ENCODE peak calls at places on chromosomes 1 and 21, in eight cellular contexts. E is activated CD4-positive, alpha-beta T cell treated with anti-CD3 and anti-CD28 coated beads for 36 hours; C is AG20443; W is caudate nucleus; O is stimulated activated CD8-positive, alpha-beta memory T cell treated with anti-CD3 and anti-CD28 coated beads, Interleukin-4, amount 100 ng/mL, for 24 hours; I is upper lobe of right lung; N is naive thymus-derived CD8-positive, alpha-beta T cell; J is body of pancreas. Q is an unnamed sample.

GRCh38 chr1:234943801-234944402 is 184.7 kb downstream of the TOMM20 start:
- DNase-seq in E (peak), C (no peak), W (no peak), O (no peak), I (no peak), N (no peak), J (no peak), Q (no peak)

GRCh38 chr1:20411196-20411980 is 74.6 kb downstream of the CAMK2N1 start:
- DNase-seq in E (peak), C (peak), W (no peak), O (no peak), I (no peak), N (no peak), J (peak), Q (peak)

GRCh38 chr1:219576931-219577330 is 36.0 kb downstream of the ZC3H11B start:
- DNase-seq in E (no peak), C (no peak), W (no peak), O (no peak), I (no peak), N (no peak), J (no peak), Q (no peak)

GRCh38 chr1:54253480-54253879 is 53.5 kb downstream of the MRPL37 start:
- DNase-seq in E (no peak), C (peak), W (no peak), O (no peak), I (no peak), N (no peak), J (no peak), Q (peak)

GRCh38 chr1:172344444-172344843 is 76.0 kb upstream of the C1orf105 start:
- DNase-seq in E (no peak), C (no peak), W (no peak), O (no peak), I (no peak), N (no peak), J (no peak), Q (no peak)

GRCh38 chr1:162944974-162945639 is 84.1 kb upstream of the CCDC190 start:
- DNase-seq in E (no peak), C (no peak), W (no peak), O (no peak), I (no peak), N (no peak), J (no peak), Q (no peak)

GRCh38 chr1:114610546-114611245 is 29.3 kb upstream of the BCAS2 start:
- DNase-seq in E (no peak), C (no peak), W (no peak), O (no peak), I (no peak), N (no peak), J (no peak), Q (no peak)

GRCh38 chr1:225423518-225423855 is 4.4 kb downstream of the LBR start:
- DNase-seq in E (no peak), C (no peak), W (no peak), O (no peak), I (no peak), N (no peak), J (no peak), Q (no peak)

GRCh38 chr1:2277741-2278488 is 49.8 kb downstream of the SKI start:
- DNase-seq in E (no peak), C (peak), W (no peak), O (no peak), I (peak), N (no peak), J (no peak), Q (no peak)

GRCh38 chr1:22753396-22754083 is 42.9 kb downstream of the EPHB2 start:
- DNase-seq in E (no peak), C (peak), W (no peak), O (no peak), I (no peak), N (no peak), J (no peak), Q (no peak)

GRCh38 chr1:64963466-64963865 is 2.9 kb downstream of the JAK1 start:
- DNase-seq in E (no peak), C (no peak), W (no peak), O (no peak), I (no peak), N (no peak), J (no peak), Q (no peak)

GRCh38 chr21:17793675-17794123 is 25.5 kb downstream of the C21orf91 start:
- DNase-seq in E (no peak), C (peak), W (no peak), O (no peak), I (no peak), N (no peak), J (no peak), Q (no peak)

GRCh38 chr1:221736714-221737113 is 5.2 kb downstream of the DUSP10 start:
- DNase-seq in E (no peak), C (no peak), W (peak), O (no peak), I (no peak), N (no peak), J (no peak), Q (no peak)

Q was measured in T1000.